ENCODE peak calls at places on chromosome 2, in eight cellular contexts. S is HEK293T; A is kidney tubule cell; O is NCI-H1694 treated with DMSO at 0.1 percent for 48 hours; W is nucleus accumbens; H is stimulated activated CD4-positive, alpha-beta T cell treated with anti-CD3 and anti-CD28 coated beads, TNF-alpha, amount 100 ng/mL, for 48 hours; M is T47D; K is mesendoderm. N is an unnamed sample.

GRCh38 chr2:98065804-98066203 is 21.2 kb upstream of the VWA3B start:
- DNase-seq in A (no peak), O (no peak), W (no peak), H (no peak), K (no peak), M (no peak), S (no peak), N (no peak)

GRCh38 chr2:37916512-37917082 is 8.5 kb upstream of the RMDN2 start:
- DNase-seq in H (no peak), S (no peak), K (no peak), A (peak; percentile 40), M (no peak), O (no peak), W (no peak), N (no peak)

GRCh38 chr2:240397924-240398611 is 37.4 kb upstream of the GPC1 start:
- DNase-seq in A (no peak), K (no peak), M (no peak), S (no peak), O (no peak), H (no peak), W (no peak), N (no peak)

GRCh38 chr2:148259674-148260073 is 238.8 kb downstream of the MBD5 start:
- DNase-seq in K (peak; percentile 53), H (no peak), W (no peak), O (no peak), M (no peak), A (peak; percentile 91), S (no peak), N (no peak)

GRCh38 chr2:89833116-89833779 is 1141.8 kb downstream of the RPIA start:
- DNase-seq in H (no peak), K (peak; percentile 47), A (peak; percentile 31), M (no peak), W (no peak), S (no peak), O (no peak), N (no peak)

GRCh38 chr2:55809875-55810620 is 113.5 kb downstream of the EFEMP1 start:
- DNase-seq in S (no peak), W (no peak), A (no peak), M (no peak), O (no peak), H (no peak), K (peak; percentile 17), N (no peak)

GRCh38 chr2:133213651-133214050 is 354.6 kb downstream of the NCKAP5 start:
- DNase-seq in O (no peak), S (no peak), A (peak; percentile 69), K (no peak), M (no peak), H (no peak), W (no peak), N (no peak)

GRCh38 chr2:109437325-109438090 is 176.3 kb downstream of the SEPTIN10 start:
- DNase-seq in A (no peak), S (no peak), W (no peak), O (no peak), H (no peak), K (no peak), M (no peak), N (no peak)

GRCh38 chr2:111227716-111228141 is 107.0 kb downstream of the BCL2L11 start:
- DNase-seq in W (no peak), S (no peak), K (peak; percentile 93), M (no peak), A (peak; percentile 85), H (no peak), O (no peak), N (no peak)

GRCh38 chr2:174633621-174633927 is 36.0 kb upstream of the WIPF1 start:
- DNase-seq in M (no peak), O (no peak), K (peak; percentile 13), W (no peak), A (peak; percentile 78), H (no peak), S (no peak), N (no peak)

GRCh38 chr2:180519276-180519675 is 461.1 kb upstream of the UBE2E3 start:
- DNase-seq in K (peak; percentile 8), H (no peak), S (no peak), W (no peak), A (peak; percentile 72), M (no peak), O (no peak), N (no peak)

GRCh38 chr2:204544961-204545860 is at the start of gene PARD3B:
- DNase-seq in W (no peak), H (no peak), M (peak; percentile 30), A (peak; percentile 78), O (no peak), K (peak; percentile 77), S (peak; percentile 69), N (no peak)

GRCh38 chr2:106020032-106020431 is 174.1 kb downstream of the UXS1 start:
- DNase-seq in M (no peak), S (no peak), H (no peak), A (no peak), O (peak; percentile 49), W (no peak), K (no peak), N (no peak)

GRCh38 chr2:151381266-151381665 is 23.9 kb downstream of the TNFAIP6 start:
- DNase-seq in A (peak; percentile 26), H (no peak), S (no peak), W (no peak), M (no peak), K (peak; percentile 29), O (no peak), N (no peak)

GRCh38 chr2:29000481-29000880 is 19.4 kb downstream of the TOGARAM2 start:
- DNase-seq in H (no peak), M (no peak), K (no peak), A (no peak), W (no peak), O (no peak), S (no peak), N (no peak)

GRCh38 chr2:1557467-1557820 is 144.2 kb downstream of the TPO start:
- DNase-seq in K (no peak), H (no peak), S (no peak), M (no peak), W (no peak), A (no peak), O (no peak), N (no peak)

GRCh38 chr2:150413890-150414289 is 73.6 kb downstream of the RND3 start:
- DNase-seq in A (no peak), M (no peak), H (no peak), W (no peak), K (no peak), O (no peak), S (no peak), N (no peak)

GRCh38 chr2:134225173-134225572 is 28.7 kb upstream of the MGAT5 start:
- DNase-seq in S (no peak), K (no peak), H (no peak), M (no peak), A (peak; percentile 58), W (no peak), O (no peak), N (no peak)

GRCh38 chr2:190649035-190649797 is at the start of gene NAB1:
- DNase-seq in W (peak; percentile 31), O (no peak), A (no peak), H (peak; percentile 27), S (peak; percentile 47), M (peak; percentile 43), K (peak; percentile 68), N (peak; percentile 38)

GRCh38 chr2:241560883-241561474 is 2.4 kb downstream of the BOK start:
- DNase-seq in S (no peak), O (no peak), M (no peak), A (peak; percentile 25), K (no peak), W (no peak), H (no peak), N (no peak)

GRCh38 chr2:46849080-46849715 is 66.4 kb downstream of the MCFD2 start:
- DNase-seq in H (no peak), W (no peak), M (no peak), A (peak; percentile 64), K (no peak), S (no peak), O (no peak), N (no peak)

GRCh38 chr2:886072-887022 is 64.3 kb upstream of the SNTG2 start:
- DNase-seq in K (no peak), O (no peak), A (no peak), H (no peak), W (no peak), M (no peak), S (no peak), N (no peak)

GRCh38 chr2:240814946-240815760 is 4.9 kb downstream of the KIF1A start:
- DNase-seq in A (no peak), K (no peak), M (no peak), W (no peak), S (no peak), O (no peak), H (no peak), N (no peak)

GRCh38 chr2:205683991-205684390 is 1.7 kb downstream of the NRP2 start:
- DNase-seq in M (no peak), A (no peak), H (no peak), O (no peak), S (no peak), K (no peak), W (no peak), N (no peak)

GRCh38 chr2:27638709-27639108 is 9.9 kb downstream of the GPN1 start:
- DNase-seq in A (peak; percentile 68), S (no peak), K (no peak), H (no peak), O (no peak), M (no peak), W (no peak), N (no peak)

GRCh38 chr2:155377178-155377780 is 678.8 kb downstream of the KCNJ3 start:
- DNase-seq in M (no peak), O (peak; percentile 88), W (no peak), H (no peak), K (peak; percentile 47), A (peak; percentile 36), S (no peak), N (no peak)

GRCh38 chr2:112065486-112065885 is 10.4 kb downstream of the TMEM87B start:
- DNase-seq in W (no peak), O (no peak), K (no peak), A (no peak), S (no peak), H (no peak), M (no peak), N (no peak)

GRCh38 chr2:141844232-141844631 is 286.6 kb downstream of the LRP1B start:
- DNase-seq in M (no peak), S (no peak), K (no peak), A (no peak), O (no peak), W (no peak), H (no peak), N (no peak)

GRCh38 chr2:23584054-23584745 is 199.2 kb downstream of the KLHL29 start:
- DNase-seq in A (no peak), S (no peak), H (no peak), K (no peak), O (peak; percentile 92), M (no peak), W (no peak), N (no peak)

N was measured in activated CD4-positive, alpha-beta T cell treated with anti-CD3 and anti-CD28 coated beads for 1 hour.